ENCODE peak calls at places on chromosome 21, in seven cellular contexts. J is NB4, Q is mesothelial cell of epicardium, U is fibroblast of mammary gland, Y is AG04450, D is IMR-90, O is brain microvascular endothelial cell. F is an unnamed sample.

GRCh38 chr21:37874904-37875780 is 41.1 kb downstream of the KCNJ6 start:
- DNase-seq in J (no peak), Q (no peak), U (no peak), Y (no peak), D (no peak), O (no peak), F (no peak)

GRCh38 chr21:25689226-25689625 is 45.5 kb downstream of the ATP5PF start:
- DNase-seq in J (no peak), Q (no peak), U (peak), Y (no peak), D (peak), O (peak), F (no peak)

GRCh38 chr21:20783611-20784010 is 214.6 kb upstream of the NCAM2 start:
- DNase-seq in J (no peak), Q (no peak), U (peak), Y (no peak), D (no peak), O (no peak), F (no peak)

GRCh38 chr21:24895885-24896734 is 711.2 kb downstream of the MRPL39 start:
- DNase-seq in J (peak), Q (no peak), U (peak), Y (no peak), D (peak), O (no peak), F (no peak)

GRCh38 chr21:28949318-28949717 is 43.4 kb downstream of the LTN1 start:
- DNase-seq in J (no peak), Q (no peak), U (no peak), Y (no peak), D (no peak), O (no peak), F (no peak)

GRCh38 chr21:17461014-17461413 is 51.8 kb upstream of the CXADR start:
- DNase-seq in J (no peak), Q (no peak), U (peak), Y (peak), D (peak), O (peak), F (peak)

GRCh38 chr21:38905328-38905727 is 99.6 kb downstream of the ETS2 start:
- DNase-seq in J (no peak), Q (no peak), U (no peak), Y (no peak), D (no peak), O (no peak), F (no peak)

GRCh38 chr21:38768385-38769071 is 37.2 kb upstream of the ETS2 start:
- DNase-seq in J (no peak), Q (no peak), U (peak), Y (peak), D (peak), O (peak), F (no peak)

GRCh38 chr21:35511298-35512162 is 462.4 kb upstream of the RUNX1 start:
- DNase-seq in J (peak), Q (no peak), U (peak), Y (no peak), D (peak), O (peak), F (peak)

GRCh38 chr21:20523191-20523590 is 475.0 kb upstream of the NCAM2 start:
- DNase-seq in J (no peak), Q (no peak), U (no peak), Y (no peak), D (no peak), O (no peak), F (no peak)

GRCh38 chr21:37915941-37916794 is at the start of gene KCNJ6:
- DNase-seq in J (peak), Q (peak), U (peak), Y (no peak), D (peak), O (peak), F (no peak)

GRCh38 chr21:34669149-34669879 is 520 bp downstream of the CLIC6 start:
- DNase-seq in J (no peak), Q (no peak), U (no peak), Y (no peak), D (no peak), O (no peak), F (no peak)

GRCh38 chr21:34962586-34963222 is 86.4 kb downstream of the RUNX1 start:
- DNase-seq in J (no peak), Q (no peak), U (no peak), Y (no peak), D (no peak), O (no peak), F (no peak)

GRCh38 chr21:36260030-36260787 is 59.8 kb upstream of the MORC3 start:
- DNase-seq in J (peak), Q (peak), U (peak), Y (peak), D (peak), O (peak), F (peak)

GRCh38 chr21:29146726-29147125 is 16.3 kb downstream of the MAP3K7CL start:
- DNase-seq in J (no peak), Q (no peak), U (no peak), Y (no peak), D (no peak), O (no peak), F (no peak)

GRCh38 chr21:34968414-34969333 is 80.4 kb downstream of the RUNX1 start:
- DNase-seq in J (peak), Q (no peak), U (no peak), Y (no peak), D (no peak), O (no peak), F (no peak)

GRCh38 chr21:32143222-32143939 is 135.5 kb downstream of the MIS18A start:
- DNase-seq in J (no peak), Q (peak), U (peak), Y (no peak), D (peak), O (no peak), F (peak)

GRCh38 chr21:25370311-25370744 is 237.0 kb downstream of the MRPL39 start:
- DNase-seq in J (no peak), Q (no peak), U (peak), Y (peak), D (peak), O (peak), F (peak)

GRCh38 chr21:14773777-14774345 is 227.7 kb upstream of the SAMSN1 start:
- DNase-seq in J (peak), Q (peak), U (peak), Y (no peak), D (no peak), O (peak), F (no peak)

GRCh38 chr21:34558166-34558565 is 46.2 kb upstream of the KCNE1 start:
- DNase-seq in J (no peak), Q (no peak), U (no peak), Y (no peak), D (no peak), O (no peak), F (no peak)

GRCh38 chr21:28336299-28336698 is 656.4 kb downstream of the LTN1 start:
- DNase-seq in J (peak), Q (peak), U (peak), Y (peak), D (peak), O (peak), F (peak)

GRCh38 chr21:35485364-35485763 is 436.3 kb upstream of the RUNX1 start:
- DNase-seq in J (no peak), Q (no peak), U (no peak), Y (no peak), D (no peak), O (no peak), F (no peak)

GRCh38 chr21:38297193-38297592 is 40.4 kb downstream of the KCNJ15 start:
- DNase-seq in J (no peak), Q (no peak), U (peak), Y (no peak), D (peak), O (peak), F (no peak)

GRCh38 chr21:33936221-33937038 is 20.8 kb upstream of the ATP5PO start:
- DNase-seq in J (no peak), Q (no peak), U (peak), Y (no peak), D (no peak), O (no peak), F (no peak)

GRCh38 chr21:37828515-37828914 is 87.7 kb downstream of the KCNJ6 start:
- DNase-seq in J (no peak), Q (no peak), U (no peak), Y (no peak), D (no peak), O (no peak), F (no peak)

GRCh38 chr21:34184232-34184631 is 110.9 kb downstream of the MRPS6 start:
- DNase-seq in J (no peak), Q (no peak), U (no peak), Y (no peak), D (no peak), O (no peak), F (no peak)

GRCh38 chr21:21415741-21416140 is 417.5 kb downstream of the NCAM2 start:
- DNase-seq in J (no peak), Q (no peak), U (no peak), Y (no peak), D (no peak), O (no peak), F (no peak)

GRCh38 chr21:32329776-32330175 is 31.1 kb downstream of the MRAP start:
- DNase-seq in J (no peak), Q (no peak), U (peak), Y (no peak), D (peak), O (no peak), F (no peak)

DNA sequence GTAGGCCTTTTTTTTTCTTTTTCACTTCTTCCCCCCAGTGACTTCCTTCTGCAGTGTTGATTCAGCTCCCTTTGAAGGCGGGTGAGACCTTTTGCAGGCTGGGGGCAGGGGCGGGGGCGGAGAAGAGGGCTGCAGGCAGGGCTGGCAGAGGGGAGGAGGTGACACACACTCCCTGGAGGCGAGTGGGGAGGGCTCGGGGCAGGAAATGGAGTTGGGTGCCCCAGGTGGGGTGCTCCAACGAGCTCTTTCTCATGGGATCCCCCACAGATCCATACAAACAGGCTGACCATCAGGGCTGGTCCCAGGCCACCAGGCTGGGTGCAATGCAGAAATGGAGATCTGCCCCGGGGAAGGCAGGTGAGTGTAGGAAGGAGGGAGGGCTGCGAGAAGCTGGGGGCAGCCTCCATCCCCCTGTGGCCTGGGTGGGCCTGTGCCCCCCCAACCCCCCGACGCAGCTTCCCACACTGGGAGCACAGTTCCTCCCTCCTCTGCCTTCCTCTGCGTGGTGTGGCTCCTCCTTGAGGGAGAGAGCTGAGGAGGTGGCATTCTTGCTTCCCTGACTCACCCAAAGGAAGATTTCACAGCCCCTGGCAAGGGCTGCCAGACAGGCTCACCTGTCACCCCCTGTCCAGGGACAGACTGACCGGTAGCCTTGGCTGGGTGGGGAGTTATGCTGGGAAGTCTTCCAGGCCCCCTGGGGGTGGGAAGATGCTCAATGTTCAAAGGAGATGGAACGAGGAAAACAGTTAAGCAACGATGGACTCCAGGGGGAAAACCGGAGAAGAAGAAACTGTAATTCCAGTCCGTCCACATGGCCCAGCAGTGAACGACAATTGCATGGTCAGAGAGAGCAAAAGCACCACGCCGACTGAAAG is 7.1 kb upstream of the ITGB2 start:
- DNase-seq in J (peak), Q (no peak), U (peak), Y (no peak), D (peak), O (peak), F (no peak)
- TF ChIP-seq CTCF in J (no peak), Q (no peak), U (peak), Y (peak), D (no peak), O (peak), F (peak)

DNA sequence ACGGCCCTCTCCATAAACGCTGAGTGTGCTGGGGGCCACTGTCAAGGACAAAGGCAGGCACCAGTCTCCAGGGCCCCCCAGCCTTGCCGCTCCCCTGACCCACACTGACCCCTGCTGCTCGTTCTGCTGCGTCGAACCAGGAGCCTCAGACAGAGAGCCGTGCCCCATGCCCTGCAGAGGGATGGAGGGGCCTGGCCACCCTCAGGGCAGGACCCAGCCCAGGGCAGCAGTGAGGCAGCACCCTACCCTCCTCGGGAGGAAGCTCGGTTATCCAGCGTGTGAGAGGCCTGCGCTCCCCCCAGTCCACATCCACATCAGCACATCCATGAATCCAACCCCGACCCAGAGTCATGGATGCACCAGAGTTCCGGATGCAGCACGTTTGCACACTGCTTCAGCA is 15.1 kb downstream of the WDR4 start:
- DNase-seq in J (no peak), Q (no peak), U (no peak), Y (no peak), D (no peak), O (no peak), F (no peak)
- TF ChIP-seq CTCF in J (no peak), Q (no peak), U (no peak), Y (no peak), D (no peak), O (peak), F (no peak)

GRCh38 chr21:39913651-39914145 is 46.5 kb downstream of the PCP4 start:
- DNase-seq in J (no peak), Q (no peak), U (no peak), Y (no peak), D (no peak), O (no peak), F (no peak)

GRCh38 chr21:39915881-39916280 is 48.6 kb downstream of the PCP4 start:
- DNase-seq in J (no peak), Q (no peak), U (no peak), Y (no peak), D (no peak), O (no peak), F (peak)

GRCh38 chr21:39911792-39912191 is 44.6 kb downstream of the PCP4 start:
- DNase-seq in J (no peak), Q (no peak), U (no peak), Y (no peak), D (no peak), O (no peak), F (no peak)

GRCh38 chr21:39908265-39908923 is 41.2 kb downstream of the PCP4 start:
- DNase-seq in J (no peak), Q (no peak), U (no peak), Y (no peak), D (no peak), O (no peak), F (no peak)

DNA sequence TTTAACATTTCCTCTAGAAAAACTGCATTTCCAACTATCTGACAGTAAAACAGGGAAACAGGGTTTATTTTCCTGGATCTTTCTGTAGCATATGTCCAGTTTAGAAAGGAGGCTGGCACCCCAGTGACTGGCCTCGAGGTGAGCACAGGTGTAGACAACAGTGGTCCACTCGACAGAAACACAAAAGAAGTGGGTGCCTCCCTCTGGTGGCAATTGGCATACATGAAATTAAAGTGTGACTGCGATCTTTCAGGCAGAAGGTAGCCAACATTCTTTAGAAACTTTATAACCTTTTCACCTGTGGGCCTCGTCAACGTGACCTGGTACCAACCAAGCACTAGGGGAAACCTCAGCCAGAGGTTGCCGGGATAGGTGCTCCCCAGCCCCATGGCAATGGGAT is 44.0 kb downstream of the PCP4 start:
- DNase-seq in J (no peak), Q (no peak), U (no peak), Y (no peak), D (no peak), O (no peak), F (no peak)
- TF ChIP-seq CTCF in J (no peak), Q (peak), U (no peak), Y (no peak), D (no peak), O (no peak), F (no peak)

DNA sequence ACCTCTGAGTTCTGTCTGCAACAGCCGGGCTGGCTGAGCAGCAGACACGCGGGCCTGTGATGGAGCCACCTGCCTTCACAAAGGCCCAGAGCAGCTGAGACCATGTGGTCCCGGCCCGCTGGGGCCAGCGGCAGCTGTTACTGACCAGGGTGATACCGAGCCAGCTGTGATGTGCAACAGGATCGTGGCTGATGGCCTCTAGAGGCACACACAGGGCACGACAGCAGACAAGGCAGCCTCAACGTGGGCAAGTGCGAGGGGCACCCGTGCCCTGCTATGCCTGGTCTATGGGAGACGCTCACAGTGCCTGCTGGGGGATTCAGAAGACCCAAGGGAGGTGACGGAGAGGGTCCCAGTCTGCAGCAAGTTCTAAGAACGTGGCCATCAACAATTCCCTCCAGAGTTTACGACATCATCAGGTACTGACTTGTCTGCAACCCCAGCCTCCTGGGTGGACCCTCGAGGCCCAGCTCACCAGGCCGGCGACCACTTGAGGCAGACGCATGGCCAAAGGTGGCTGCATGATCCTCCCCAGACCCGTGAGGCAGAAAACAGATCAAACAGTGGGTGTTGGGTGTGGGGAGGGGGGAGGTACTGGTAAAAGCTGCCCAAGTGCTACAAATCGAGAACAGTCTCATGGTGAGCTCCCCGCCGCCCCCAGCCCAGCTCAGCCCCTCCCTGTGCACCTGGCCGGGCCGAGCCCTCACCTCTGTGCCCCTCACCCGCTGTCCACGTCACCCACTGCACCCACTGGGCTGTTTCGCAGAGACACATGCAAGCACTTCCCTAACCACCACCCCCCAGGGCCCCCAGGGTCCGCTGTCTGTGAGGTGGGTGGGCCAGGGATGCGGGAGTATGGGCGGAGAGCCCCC is 6.0 kb downstream of the POFUT2 start:
- DNase-seq in J (no peak), Q (no peak), U (no peak), Y (no peak), D (no peak), O (no peak), F (no peak)
- TF ChIP-seq CTCF in J (no peak), Q (no peak), U (no peak), Y (no peak), D (no peak), O (no peak), F (no peak)

GRCh38 chr21:15826908-15827601 is 97.3 kb downstream of the USP25 start:
- DNase-seq in J (no peak), Q (no peak), U (no peak), Y (no peak), D (no peak), O (no peak), F (no peak)
- TF ChIP-seq CTCF in J (no peak), Q (no peak), U (no peak), Y (no peak), D (no peak), O (no peak), F (no peak)

GRCh38 chr21:41719691-41720090 is 47.2 kb downstream of the RIPK4 start:
- DNase-seq in J (no peak), Q (no peak), U (no peak), Y (no peak), D (no peak), O (no peak), F (no peak)
- TF ChIP-seq CTCF in J (no peak), Q (no peak), U (no peak), Y (no peak), D (no peak), O (no peak), F (no peak)

DNA sequence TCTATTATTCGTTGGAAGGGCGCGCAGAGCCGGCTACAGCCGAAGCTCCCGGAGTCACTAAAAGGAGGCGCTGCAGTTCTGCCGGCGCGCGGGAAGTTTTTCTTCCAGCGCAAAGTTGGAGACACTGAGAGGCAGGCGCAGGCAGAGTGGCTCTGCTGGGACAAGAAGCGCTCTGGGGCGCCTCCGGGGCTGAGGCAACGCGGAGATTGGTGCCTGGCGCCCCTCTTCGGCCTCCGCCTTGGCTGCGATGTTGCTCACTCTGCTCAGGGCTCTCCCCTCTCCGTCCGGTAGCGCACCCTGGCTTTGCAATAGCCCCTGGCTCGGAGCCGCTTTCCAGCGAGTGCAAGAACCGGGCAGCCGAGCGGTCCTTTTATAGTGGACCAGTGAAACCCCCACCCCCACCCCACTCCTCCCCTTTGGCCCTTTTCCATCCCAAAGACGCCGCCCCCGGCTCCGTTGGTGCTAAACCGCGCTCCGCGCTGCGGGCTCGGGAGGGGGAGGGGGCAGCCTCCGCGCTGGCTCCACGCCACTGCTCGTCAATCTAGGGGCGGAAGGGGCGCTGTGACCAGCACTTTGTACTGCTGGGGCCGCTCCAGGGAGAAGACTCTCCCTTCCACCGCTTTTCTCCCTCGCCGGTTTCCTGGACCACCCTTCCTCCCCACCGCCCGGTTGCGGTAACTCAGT is at the start of gene ADAMTS1:
- DNase-seq in J (no peak), Q (peak), U (peak), Y (peak), D (peak), O (peak), F (peak)
- TF ChIP-seq CTCF in J (no peak), Q (no peak), U (no peak), Y (no peak), D (peak), O (peak), F (peak)

DNA sequence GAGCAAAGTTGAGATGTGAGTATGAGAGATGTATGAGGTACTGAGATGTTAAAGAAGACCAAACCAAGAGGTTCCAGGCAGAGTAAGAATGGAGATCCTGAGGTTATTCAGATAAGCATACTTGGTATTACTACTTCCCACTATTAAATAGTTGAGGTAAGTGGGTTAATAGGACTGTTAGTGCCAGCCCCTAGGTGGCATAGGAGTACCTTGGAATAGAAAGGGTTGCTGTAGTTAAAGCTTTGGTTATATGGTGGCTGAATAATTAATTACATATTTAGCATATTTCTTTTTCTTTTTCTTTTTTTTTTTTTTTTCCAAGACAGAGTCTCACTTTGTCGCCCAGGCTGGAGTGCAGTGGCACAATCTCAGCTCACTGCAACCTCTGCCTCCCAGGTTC is 397.9 kb upstream of the TMPRSS15 start:
- DNase-seq in J (peak), Q (no peak), U (no peak), Y (no peak), D (no peak), O (peak), F (no peak)
- TF ChIP-seq CTCF in J (peak), Q (no peak), U (no peak), Y (no peak), D (no peak), O (peak), F (no peak)

F was measured in AG09309.